ENCODE peak calls at places on chromosomes 11 and 22, in four cellular contexts. U is brain microvascular endothelial cell, W is AG04450, N is IMR-90. F is an unnamed sample.

GRCh38 chr11:121367434-121367833 is 74.9 kb downstream of the SC5D start:
- DNase-seq in U (peak; percentile 24), W (no peak), N (peak; percentile 4), F (no peak)

GRCh38 chr22:23781533-23781932 is 5.2 kb upstream of the SMARCB1 start:
- DNase-seq in U (peak; percentile 32), W (no peak), N (peak; percentile 65), F (peak; percentile 80)

GRCh38 chr11:129992161-129992944 is 10.3 kb downstream of the PRDM10 start:
- DNase-seq in U (no peak), W (no peak), N (peak; percentile 22), F (peak; percentile 65)

GRCh38 chr22:41480397-41480735 is 11.4 kb downstream of the ACO2 start:
- DNase-seq in U (peak; percentile 71), W (peak; percentile 66), N (peak; percentile 92), F (no peak)

GRCh38 chr11:65887723-65888162 is 528 bp downstream of the FIBP start:
- DNase-seq in U (no peak), W (no peak), N (peak; percentile 63), F (no peak)

GRCh38 chr22:43451651-43452050 is 39.8 kb downstream of the MPPED1 start:
- DNase-seq in U (no peak), W (no peak), N (no peak), F (no peak)

GRCh38 chr11:37104380-37104779 is 506.3 kb upstream of the RAG2 start:
- DNase-seq in U (no peak), W (no peak), N (no peak), F (no peak)

GRCh38 chr22:39130892-39131855 is 21.3 kb downstream of the CBX7 start:
- DNase-seq in U (no peak), W (no peak), N (peak; percentile 42), F (no peak)

GRCh38 chr11:121448431-121448941 is 3.6 kb upstream of the SORL1 start:
- DNase-seq in U (no peak), W (no peak), N (peak; percentile 3), F (no peak)

GRCh38 chr11:117819096-117820040 is 5.2 kb downstream of the FXYD2 start:
- DNase-seq in U (peak; percentile 66), W (peak; percentile 21), N (peak; percentile 63), F (no peak)

GRCh38 chr11:95337175-95337957 is 106.4 kb upstream of the SESN3 start:
- DNase-seq in U (peak; percentile 27), W (no peak), N (peak; percentile 33), F (peak; percentile 75)

GRCh38 chr11:5348516-5349194 is 2.7 kb upstream of the OR51B6 start:
- DNase-seq in U (no peak), W (no peak), N (no peak), F (no peak)

GRCh38 chr22:44181033-44181911 is 547 bp downstream of the PARVG start:
- DNase-seq in U (no peak), W (no peak), N (no peak), F (no peak)

GRCh38 chr11:94762208-94762607 is 5.9 kb upstream of the AMOTL1 start:
- DNase-seq in U (no peak), W (no peak), N (no peak), F (peak; percentile 34)

GRCh38 chr11:123301696-123302400 is 106.8 kb upstream of the CLMP start:
- DNase-seq in U (no peak), W (no peak), N (peak; percentile 11), F (peak; percentile 49)

GRCh38 chr11:12744831-12745502 is 70.7 kb downstream of the TEAD1 start:
- DNase-seq in U (no peak), W (no peak), N (peak; percentile 28), F (no peak)

GRCh38 chr22:49101873-49102272 is 725.8 kb downstream of the BRD1 start:
- DNase-seq in U (no peak), W (no peak), N (no peak), F (no peak)

GRCh38 chr11:82733444-82734119 is at the start of gene FAM181B:
- DNase-seq in U (peak; percentile 6), W (no peak), N (no peak), F (peak; percentile 24)

GRCh38 chr11:82734120-82734479 is 436 bp upstream of the FAM181B start:
- DNase-seq in U (no peak), W (no peak), N (no peak), F (no peak)

GRCh38 chr11:82731691-82732277 is 1.9 kb downstream of the FAM181B start:
- DNase-seq in U (no peak), W (no peak), N (no peak), F (no peak)

GRCh38 chr11:82732348-82732733 is 1.3 kb downstream of the FAM181B start:
- DNase-seq in U (no peak), W (no peak), N (no peak), F (no peak)

GRCh38 chr11:82732734-82733443 is 775 bp downstream of the FAM181B start:
- DNase-seq in U (no peak), W (no peak), N (no peak), F (peak; percentile 25)
- H3K27ac ChIP-seq in U (no peak overlapping the region), W (no peak overlapping the region), N (no peak overlapping the region), F (no peak overlapping the region)

GRCh38 chr11:10688401-10688800 is 5.2 kb downstream of the IRAG1 start:
- DNase-seq in U (no peak), W (no peak), N (peak; percentile 34), F (peak; percentile 37)
- TF ChIP-seq CTCF in U (peak; percentile 72), W (peak; percentile 34), N (peak; percentile 6), F (no peak)

GRCh38 chr11:47468598-47469214 is 19.8 kb upstream of the RAPSN start:
- DNase-seq in U (no peak), W (no peak), N (peak; percentile 26), F (no peak)
- H3K27ac ChIP-seq in U (no peak overlapping the region), W (peak overlapping the region; percentile 47), N (no peak overlapping the region), F (peak overlapping the region; percentile 44)

DNA sequence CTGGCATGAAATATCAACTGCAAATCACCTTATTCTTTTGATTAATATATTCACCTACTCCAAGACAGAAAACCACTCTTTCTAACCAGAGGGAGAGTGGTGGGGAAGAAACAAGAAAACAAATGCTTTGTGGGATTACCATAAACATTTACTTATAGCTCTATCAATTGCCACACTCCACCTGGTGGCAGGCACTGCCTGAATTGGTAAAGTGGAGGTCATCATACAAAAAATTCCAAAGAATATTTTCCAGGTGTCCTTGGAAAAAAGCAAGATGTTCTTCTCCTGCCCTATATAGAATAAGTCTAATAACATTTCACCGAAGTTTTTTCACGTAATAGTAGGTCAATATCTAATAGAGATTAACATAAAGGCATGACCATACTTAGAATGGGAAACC is 45.3 kb downstream of the PHF21A start:
- DNase-seq in U (no peak), W (no peak), N (no peak), F (no peak)
- TF ChIP-seq CTCF in U (peak; percentile 37), W (peak; percentile 36), N (peak; percentile 20), F (no peak)

DNA sequence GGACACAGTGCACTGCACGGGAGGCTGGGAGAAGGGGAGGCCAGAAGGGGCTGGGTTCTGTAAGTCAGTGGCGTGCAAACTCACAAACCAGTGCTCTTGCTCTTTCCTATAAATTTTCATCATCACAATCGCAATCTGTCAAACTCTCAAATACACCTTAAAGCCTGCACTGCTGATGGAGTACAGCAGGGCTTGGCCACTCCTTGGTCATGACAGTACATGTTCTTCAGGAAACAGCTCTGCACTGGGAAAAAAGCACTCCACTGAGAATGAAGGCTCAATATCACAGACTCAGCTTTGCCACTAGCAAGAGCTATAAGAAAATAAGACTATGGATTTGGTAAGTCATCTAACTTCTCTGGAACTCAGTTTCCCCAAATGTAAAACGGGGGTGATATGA is 111.0 kb downstream of the RBFOX2 start:
- DNase-seq in U (no peak), W (no peak), N (no peak), F (no peak)
- H3K27ac ChIP-seq in U (no peak overlapping the region), W (no peak overlapping the region), N (no peak overlapping the region), F (peak overlapping the region; percentile 67)